ENCODE peak calls at places on chromosomes 3 and 15, in four cellular contexts. V is H1, F is HepG2, P is GM12878. W is an unnamed sample.

GRCh38 chr3:71389911-71390573 is 193.5 kb downstream of the FOXP1 start:
- DNase-seq in V (no peak), F (peak; percentile 39), P (no peak), W (no peak)

GRCh38 chr3:148600902-148601765 is 96.6 kb upstream of the AGTR1 start:
- DNase-seq in V (no peak), F (peak; percentile 100), P (no peak), W (no peak)

GRCh38 chr3:60399295-60399694 is 852.0 kb downstream of the FHIT start:
- DNase-seq in V (no peak), F (no peak), P (no peak), W (no peak)

GRCh38 chr3:197027151-197027895 is 2.3 kb downstream of the MELTF start:
- DNase-seq in V (peak; percentile 45), F (no peak), P (no peak), W (peak; percentile 6)

GRCh38 chr3:161069441-161070251 is 35.5 kb downstream of the B3GALNT1 start:
- DNase-seq in V (no peak), F (no peak), P (peak; percentile 94), W (no peak)

GRCh38 chr3:141191097-141191749 is 40.4 kb upstream of the PXYLP1 start:
- DNase-seq in V (no peak), F (no peak), P (no peak), W (no peak)

GRCh38 chr3:11944052-11944673 is 60.0 kb upstream of the SYN2 start:
- DNase-seq in V (peak; percentile 55), F (peak; percentile 37), P (no peak), W (peak; percentile 69)

GRCh38 chr3:140573011-140573410 is 104.9 kb upstream of the TRIM42 start:
- DNase-seq in V (no peak), F (no peak), P (no peak), W (no peak)

GRCh38 chr3:77825045-77825827 is 785.3 kb downstream of the ROBO2 start:
- DNase-seq in V (no peak), F (no peak), P (no peak), W (no peak)

GRCh38 chr3:113747719-113748046 is 848 bp downstream of the ATP6V1A start:
- DNase-seq in V (no peak), F (peak; percentile 9), P (peak; percentile 30), W (no peak)

GRCh38 chr15:31801152-31801551 is 229.2 kb upstream of the CHRNA7 start:
- DNase-seq in V (no peak), F (no peak), P (no peak), W (no peak)

GRCh38 chr15:59867436-59867835 is 136.7 kb upstream of the FOXB1 start:
- DNase-seq in V (no peak), F (no peak), P (no peak), W (no peak)

GRCh38 chr3:194577985-194578905 is 55.0 kb downstream of the TMEM44 start:
- DNase-seq in V (no peak), F (peak; percentile 48), P (no peak), W (peak; percentile 28)

GRCh38 chr3:29759443-29760033 is 478.7 kb downstream of the RBMS3 start:
- DNase-seq in V (no peak), F (no peak), P (no peak), W (no peak)

GRCh38 chr3:157381606-157382005 is 55.0 kb upstream of the PTX3 start:
- DNase-seq in V (no peak), F (no peak), P (no peak), W (no peak)

GRCh38 chr3:9183011-9183410 is 66.4 kb downstream of the SRGAP3 start:
- DNase-seq in V (no peak), F (no peak), P (no peak), W (no peak)

GRCh38 chr3:161221881-161222600 is 930 bp downstream of the NMD3 start:
- DNase-seq in V (no peak), F (no peak), P (no peak), W (peak; percentile 36)

GRCh38 chr3:196793224-196793623 is 53.6 kb downstream of the PAK2 start:
- DNase-seq in V (no peak), F (peak; percentile 84), P (no peak), W (no peak)

GRCh38 chr3:193905993-193906396 is 230.0 kb upstream of the HES1 start:
- DNase-seq in V (no peak), F (no peak), P (no peak), W (no peak)

GRCh38 chr3:106302451-106303221 is 433.8 kb upstream of the CBLB start:
- DNase-seq in V (no peak), F (no peak), P (peak; percentile 98), W (no peak)

GRCh38 chr15:70111203-70112017 is 13.7 kb upstream of the TLE3 start:
- DNase-seq in V (peak; percentile 86), F (no peak), P (no peak), W (peak; percentile 81)

GRCh38 chr15:78284758-78285157 is 14.7 kb downstream of the SKIC8 start:
- DNase-seq in V (no peak), F (no peak), P (no peak), W (peak; percentile 35)

GRCh38 chr3:134388748-134389485 is 14.7 kb upstream of the AMOTL2 start:
- DNase-seq in V (no peak), F (no peak), P (no peak), W (no peak)

GRCh38 chr3:40299721-40300335 is 9.7 kb upstream of the EIF1B start:
- DNase-seq in V (no peak), F (no peak), P (no peak), W (peak; percentile 88)

GRCh38 chr3:142958707-142959106 is 4.8 kb downstream of the PAQR9 start:
- DNase-seq in V (no peak), F (no peak), P (no peak), W (no peak)

GRCh38 chr15:73328986-73329385 is 39.8 kb downstream of the HCN4 start:
- DNase-seq in V (no peak), F (no peak), P (no peak), W (no peak)

GRCh38 chr15:32659340-32659831 is 17.9 kb downstream of the SCG5 start:
- DNase-seq in V (peak; percentile 24), F (peak; percentile 27), P (no peak), W (no peak)

GRCh38 chr15:56871180-56871579 is 47.3 kb upstream of the TCF12 start:
- DNase-seq in V (no peak), F (peak; percentile 52), P (no peak), W (no peak)

GRCh38 chr15:58522391-58522790 is 90.6 kb downstream of the LIPC start:
- DNase-seq in V (no peak), F (no peak), P (no peak), W (no peak)

GRCh38 chr15:51969728-51970127 is 1.9 kb downstream of the LEO1 start:
- DNase-seq in V (no peak), F (no peak), P (no peak), W (no peak)

GRCh38 chr15:57422113-57422754 is 45.9 kb downstream of the CGNL1 start:
- DNase-seq in V (no peak), F (peak; percentile 7), P (peak; percentile 55), W (no peak)

GRCh38 chr3:196648856-196649255 is 9.4 kb downstream of the NRROS start:
- DNase-seq in V (no peak), F (no peak), P (no peak), W (no peak)

GRCh38 chr3:167728176-167728575 is 6.5 kb downstream of the PDCD10 start:
- DNase-seq in V (no peak), F (no peak), P (no peak), W (peak; percentile 43)

GRCh38 chr3:57582470-57583168 is 14.5 kb downstream of the ARF4 start:
- DNase-seq in V (no peak), F (no peak), P (no peak), W (no peak)

DNA sequence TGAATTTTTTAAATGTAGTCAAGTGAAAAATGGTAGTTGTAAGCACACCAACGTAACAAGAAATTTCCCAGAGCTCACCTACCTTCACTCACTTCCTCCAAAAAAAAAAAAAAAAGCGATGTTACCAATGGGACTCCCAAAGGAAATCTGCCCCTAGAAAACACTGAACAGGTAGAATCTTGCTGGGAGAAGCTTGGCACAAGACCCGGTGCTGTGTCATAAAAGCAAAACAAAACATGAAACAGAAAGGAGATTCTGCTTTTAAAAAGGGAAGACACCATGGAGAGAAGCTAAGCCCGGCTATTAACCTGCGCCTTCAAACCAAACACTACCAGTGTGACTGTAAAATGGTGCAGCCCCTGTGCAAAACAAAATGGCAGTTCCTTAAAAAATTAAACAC is 40.5 kb downstream of the PGPEP1L start:
- DNase-seq in V (no peak), F (no peak), P (no peak), W (no peak)
- TF ChIP-seq POLR2AphosphoS5 in V (no peak), F (no peak), P (no peak), W (no peak)

GRCh38 chr15:77012868-77013267 is 17.9 kb downstream of the PSTPIP1 start:
- DNase-seq in V (no peak), F (no peak), P (no peak), W (no peak)
- TF ChIP-seq BRCA1 in V (no peak), F (no peak), P (no peak), W (no peak)

GRCh38 chr15:63198752-63199250 is 9.4 kb downstream of the RAB8B start:
- DNase-seq in V (no peak), F (no peak), P (no peak), W (no peak)

GRCh38 chr15:63197626-63198025 is 8.2 kb downstream of the RAB8B start:
- DNase-seq in V (no peak), F (no peak), P (no peak), W (no peak)

GRCh38 chr15:63198315-63198714 is 8.9 kb downstream of the RAB8B start:
- DNase-seq in V (no peak), F (no peak), P (no peak), W (no peak)

GRCh38 chr15:63195257-63196023 is 6.0 kb downstream of the RAB8B start:
- DNase-seq in V (no peak), F (no peak), P (no peak), W (peak; percentile 29)

DNA sequence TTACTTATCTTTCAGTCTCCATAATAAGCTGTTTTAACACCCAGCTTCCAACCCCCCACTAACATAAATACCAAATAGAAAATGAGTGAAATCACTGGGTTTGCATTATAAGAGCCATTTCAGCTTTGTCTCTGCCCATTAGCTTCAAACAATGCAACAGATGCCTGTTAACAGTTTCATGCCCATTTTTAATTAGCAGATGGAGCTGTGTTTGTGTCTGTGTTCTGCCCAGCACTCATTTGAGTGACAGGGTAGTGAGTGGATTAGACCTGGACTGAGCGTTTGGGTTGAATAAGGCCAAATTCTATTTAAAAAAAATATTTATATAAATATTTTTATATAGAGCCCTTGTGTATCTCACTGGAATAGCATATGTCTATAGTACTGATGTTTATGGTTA is 7.4 kb downstream of the RAB8B start:
- DNase-seq in V (no peak), F (no peak), P (no peak), W (no peak)
- TF ChIP-seq USF2 in V (no peak), F (no peak), P (no peak), W (no peak)

GRCh38 chr3:14231998-14232501 is 53.4 kb downstream of the LSM3 start:
- DNase-seq in V (no peak), F (no peak), P (no peak), W (no peak)
- TF ChIP-seq POLR2AphosphoS5 in V (no peak), F (no peak), P (no peak), W (no peak)

GRCh38 chr3:126050050-126050392 is 33.9 kb downstream of the SLC41A3 start:
- DNase-seq in V (no peak), F (no peak), P (no peak), W (no peak)
- TF ChIP-seq BRCA1 in V (no peak), F (no peak), P (no peak), W (no peak)

GRCh38 chr3:48681541-48681880 is 4.2 kb downstream of the NCKIPSD start:
- DNase-seq in V (no peak), F (no peak), P (no peak), W (no peak)
- TF ChIP-seq USF2 in V (no peak), F (no peak), P (no peak), W (no peak)

W was measured in K562.